ENCODE peak calls at places on chromosomes 11 and 22, in nine cellular contexts. S is fibroblast of the aortic adventitia, A is OCI-LY7, D is epithelial cell of esophagus, J is osteoblast, L is IMR-90, Y is fibroblast of lung, K is astrocyte of the spinal cord, C is endothelial cell of umbilical vein. R is an unnamed sample.
A peak's percentile ranks its signal among the peaks of the same experiment; 100 is the strongest.

GRCh38 chr11:134331565-134332188 is at the start of gene GLB1L2:
- DNase-seq in S (peak; percentile 3), A (no peak), D (peak; percentile 73), J (peak; percentile 88), L (no peak), Y (peak; percentile 25), K (no peak), C (peak; percentile 36), R (peak; percentile 72)

GRCh38 chr22:40635008-40635939 is 1.2 kb downstream of the MRTFA start:
- DNase-seq in S (peak; percentile 66), A (no peak), D (peak; percentile 17), J (peak; percentile 42), L (peak; percentile 60), Y (peak; percentile 56), K (peak; percentile 51), C (peak; percentile 30), R (peak; percentile 28)

GRCh38 chr22:49668402-49668801 is 159.3 kb downstream of the BRD1 start:
- DNase-seq in S (no peak), A (no peak), D (no peak), J (peak; percentile 72), L (no peak), Y (no peak), K (no peak), C (no peak), R (no peak)

GRCh38 chr11:46075168-46075567 is 46.1 kb downstream of the PHF21A start:
- DNase-seq in S (peak; percentile 53), A (no peak), D (peak; percentile 86), J (peak; percentile 35), L (peak; percentile 84), Y (peak; percentile 90), K (peak; percentile 81), C (peak; percentile 82), R (peak; percentile 84)

GRCh38 chr11:117950320-117950719 is 21.1 kb upstream of the TMPRSS13 start:
- DNase-seq in S (no peak), A (peak; percentile 49), D (no peak), J (no peak), L (no peak), Y (no peak), K (no peak), C (no peak), R (no peak)

GRCh38 chr22:38739300-38740055 is 16.3 kb downstream of the SUN2 start:
- DNase-seq in S (no peak), A (no peak), D (no peak), J (peak; percentile 70), L (no peak), Y (no peak), K (no peak), C (no peak), R (no peak)

GRCh38 chr11:724063-724732 is 18.2 kb downstream of the EPS8L2 start:
- DNase-seq in S (no peak), A (peak; percentile 37), D (no peak), J (peak; percentile 59), L (no peak), Y (no peak), K (no peak), C (no peak), R (no peak)

GRCh38 chr11:47967577-47968230 is 12.7 kb upstream of the PTPRJ start:
- DNase-seq in S (peak; percentile 56), A (no peak), D (no peak), J (peak; percentile 84), L (peak; percentile 32), Y (no peak), K (no peak), C (no peak), R (no peak)

GRCh38 chr11:78350646-78351165 is 66.9 kb downstream of the GAB2 start:
- DNase-seq in S (peak; percentile 75), A (peak; percentile 22), D (no peak), J (peak; percentile 58), L (peak; percentile 47), Y (peak; percentile 64), K (peak; percentile 66), C (peak; percentile 57), R (no peak)

GRCh38 chr11:117316197-117316961 is at the start of gene BACE1:
- DNase-seq in S (peak; percentile 84), A (no peak), D (peak; percentile 74), J (peak; percentile 98), L (peak; percentile 80), Y (peak; percentile 88), K (peak; percentile 86), C (peak; percentile 82), R (peak; percentile 85)

GRCh38 chr22:41347066-41347859 is 34.5 kb upstream of the TEF start:
- DNase-seq in S (no peak), A (no peak), D (no peak), J (peak; percentile 80), L (no peak), Y (no peak), K (no peak), C (no peak), R (no peak)

GRCh38 chr11:8239056-8239455 is 24.6 kb downstream of the LMO1 start:
- DNase-seq in S (no peak), A (no peak), D (no peak), J (peak; percentile 32), L (no peak), Y (no peak), K (no peak), C (no peak), R (no peak)

GRCh38 chr11:36022891-36023290 is 79.0 kb downstream of the LDLRAD3 start:
- DNase-seq in S (no peak), A (no peak), D (no peak), J (no peak), L (no peak), Y (no peak), K (no peak), C (no peak), R (no peak)

GRCh38 chr11:95156916-95157568 is 67.4 kb downstream of the ENDOD1 start:
- DNase-seq in S (peak; percentile 75), A (no peak), D (no peak), J (no peak), L (no peak), Y (no peak), K (no peak), C (no peak), R (no peak)

GRCh38 chr11:34167961-34168360 is 62.5 kb downstream of the NAT10 start:
- DNase-seq in S (no peak), A (no peak), D (no peak), J (peak; percentile 65), L (no peak), Y (no peak), K (no peak), C (no peak), R (no peak)

GRCh38 chr22:23695748-23696325 is 5.0 kb downstream of the RGL4 start:
- DNase-seq in S (no peak), A (no peak), D (no peak), J (no peak), L (no peak), Y (no peak), K (no peak), C (no peak), R (no peak)

GRCh38 chr11:13984616-13985474 is 22.3 kb downstream of the SPON1 start:
- DNase-seq in S (peak; percentile 66), A (peak; percentile 10), D (no peak), J (no peak), L (peak; percentile 95), Y (peak; percentile 89), K (peak; percentile 73), C (no peak), R (peak; percentile 8)

GRCh38 chr22:30591588-30592359 is at the start of gene PES1:
- DNase-seq in S (peak; percentile 99), A (peak; percentile 99), D (peak; percentile 99), J (peak; percentile 99), L (peak; percentile 99), Y (peak; percentile 99), K (peak; percentile 99), C (peak; percentile 99), R (peak; percentile 97)

GRCh38 chr11:20638074-20638473 is 31.3 kb upstream of the NELL1 start:
- DNase-seq in S (no peak), A (no peak), D (no peak), J (no peak), L (no peak), Y (no peak), K (no peak), C (no peak), R (no peak)

GRCh38 chr11:20632169-20632532 is 32.7 kb downstream of the SLC6A5 start:
- DNase-seq in S (no peak), A (no peak), D (no peak), J (no peak), L (no peak), Y (no peak), K (no peak), C (no peak), R (no peak)

GRCh38 chr11:20631525-20632168 is 32.2 kb downstream of the SLC6A5 start:
- DNase-seq in S (no peak), A (no peak), D (peak; percentile 95), J (no peak), L (no peak), Y (no peak), K (no peak), C (no peak), R (no peak)

GRCh38 chr11:20634781-20635180 is 34.6 kb upstream of the NELL1 start:
- DNase-seq in S (no peak), A (no peak), D (no peak), J (no peak), L (no peak), Y (no peak), K (no peak), C (no peak), R (no peak)

GRCh38 chr11:20634044-20634443 is 34.6 kb downstream of the SLC6A5 start:
- DNase-seq in S (no peak), A (no peak), D (peak; percentile 40), J (no peak), L (no peak), Y (no peak), K (no peak), C (no peak), R (peak; percentile 24)
- TF ChIP-seq CTCF in S (no peak), A (no peak), D (peak; percentile 38), J (no peak), L (no peak), Y (no peak), K (no peak), C (no peak), R (no peak)

DNA sequence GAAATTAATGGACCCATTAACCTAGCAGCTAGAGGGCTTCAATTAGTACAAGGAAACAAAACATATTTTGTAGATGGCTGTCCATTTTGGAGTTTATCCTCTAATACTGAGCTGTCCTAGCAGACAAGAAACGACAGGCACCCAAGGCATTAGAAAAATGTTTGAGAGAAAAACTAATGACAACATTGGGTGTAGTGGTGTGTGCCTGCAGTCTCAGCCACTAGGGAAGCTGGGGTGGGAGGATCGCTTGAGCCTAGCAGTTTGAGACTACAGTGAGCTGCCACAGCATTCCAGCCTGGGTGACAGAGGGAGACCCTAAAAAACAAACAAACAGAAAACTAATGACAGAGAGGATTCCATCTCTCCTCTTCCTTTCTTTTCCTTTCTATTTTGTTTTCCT is 1.5 kb downstream of the A4GALT start:
- DNase-seq in S (peak; percentile 43), A (peak; percentile 57), D (peak; percentile 55), J (peak; percentile 75), L (no peak), Y (no peak), K (no peak), C (no peak), R (no peak)
- TF ChIP-seq CTCF in S (peak; percentile 39), A (peak; percentile 32), D (peak; percentile 24), J (peak; percentile 19), L (no peak), Y (no peak), K (no peak), C (no peak), R (no peak)

GRCh38 chr22:37492428-37493344 is 6.5 kb upstream of the MFNG start:
- DNase-seq in S (peak; percentile 35), A (peak; percentile 84), D (peak; percentile 49), J (peak; percentile 97), L (peak; percentile 59), Y (peak; percentile 46), K (peak; percentile 52), C (peak; percentile 37), R (peak; percentile 55)
- TF ChIP-seq CTCF in S (peak; percentile 53), A (peak; percentile 85), D (peak; percentile 48), J (peak; percentile 63), L (peak; percentile 44), Y (peak; percentile 37), K (peak; percentile 67), C (peak; percentile 56), R (peak; percentile 36)

GRCh38 chr11:64165482-64165841 is 451 bp downstream of the MACROD1 start:
- DNase-seq in S (no peak), A (peak; percentile 18), D (peak; percentile 25), J (peak; percentile 84), L (no peak), Y (no peak), K (no peak), C (no peak), R (peak; percentile 29)
- TF ChIP-seq CTCF in S (no peak), A (no peak), D (no peak), J (no peak), L (peak; percentile 13), Y (no peak), K (no peak), C (peak; percentile 35), R (peak; percentile 5)

R was measured in MCF 10A.